ENCODE peak calls at places on chromosomes 7 and 10, in nine cellular contexts. Q, E, K, T, V, Y, R, N and L are unnamed samples.
A peak's percentile ranks its signal among the peaks of the same experiment; 100 is the strongest.

GRCh38 chr10:6145414-6145978 is 56.7 kb downstream of the RBM17 start:
- DNase-seq in Q (no peak), E (peak; percentile 75), K (no peak), T (peak; percentile 31), V (no peak), Y (no peak), R (peak; percentile 61), N (no peak), L (no peak)

GRCh38 chr10:43683451-43684197 is 34.9 kb upstream of the ZNF32 start:
- DNase-seq in Q (no peak), E (no peak), K (no peak), T (no peak), V (no peak), Y (peak; percentile 19), R (peak; percentile 71), N (no peak), L (no peak)

GRCh38 chr7:122006687-122007086 is 133.7 kb downstream of the PTPRZ1 start:
- DNase-seq in Q (no peak), E (no peak), K (peak; percentile 20), T (no peak), V (peak; percentile 88), Y (no peak), R (no peak), N (no peak), L (no peak)

GRCh38 chr7:66336760-66337159 is 131.6 kb downstream of the TPST1 start:
- DNase-seq in Q (no peak), E (no peak), K (no peak), T (no peak), V (no peak), Y (no peak), R (no peak), N (no peak), L (no peak)

GRCh38 chr10:48901152-48901705 is 38.4 kb downstream of the LRRC18 start:
- DNase-seq in Q (no peak), E (no peak), K (peak; percentile 11), T (no peak), V (no peak), Y (no peak), R (no peak), N (no peak), L (no peak)

GRCh38 chr10:7545256-7545655 is 121.5 kb downstream of the ITIH5 start:
- DNase-seq in Q (peak; percentile 77), E (no peak), K (no peak), T (no peak), V (no peak), Y (no peak), R (no peak), N (no peak), L (no peak)

GRCh38 chr10:48447356-48448215 is 141.1 kb downstream of the MAPK8 start:
- DNase-seq in Q (no peak), E (no peak), K (no peak), T (no peak), V (no peak), Y (no peak), R (no peak), N (peak; percentile 22), L (no peak)

GRCh38 chr7:101172854-101173751 is 7.0 kb downstream of the NAT16 start:
- DNase-seq in Q (peak; percentile 65), E (peak; percentile 95), K (peak; percentile 87), T (peak; percentile 74), V (peak; percentile 68), Y (no peak), R (peak; percentile 18), N (peak; percentile 85), L (peak; percentile 70)

GRCh38 chr7:100682228-100682741 is 8.7 kb downstream of the GNB2 start:
- DNase-seq in Q (no peak), E (peak; percentile 58), K (peak; percentile 36), T (no peak), V (peak; percentile 29), Y (no peak), R (no peak), N (no peak), L (peak; percentile 43)

GRCh38 chr10:95121904-95122303 is 52.6 kb upstream of the CYP2C8 start:
- DNase-seq in Q (peak; percentile 80), E (no peak), K (peak; percentile 18), T (no peak), V (no peak), Y (peak; percentile 74), R (no peak), N (no peak), L (no peak)

GRCh38 chr10:103192451-103193106 is 493 bp downstream of the NT5C2 start:
- DNase-seq in Q (peak; percentile 85), E (peak; percentile 84), K (peak; percentile 76), T (peak; percentile 82), V (peak; percentile 60), Y (peak; percentile 72), R (peak; percentile 68), N (peak; percentile 82), L (peak; percentile 63)

GRCh38 chr7:33707427-33707826 is 197.9 kb upstream of the BMPER start:
- DNase-seq in Q (peak; percentile 37), E (no peak), K (no peak), T (no peak), V (no peak), Y (no peak), R (no peak), N (no peak), L (no peak)

GRCh38 chr7:41979834-41980307 is 257.1 kb downstream of the GLI3 start:
- DNase-seq in Q (peak; percentile 87), E (no peak), K (peak; percentile 48), T (no peak), V (peak; percentile 27), Y (peak; percentile 3), R (peak; percentile 37), N (no peak), L (peak; percentile 25)

GRCh38 chr10:7192831-7193348 is 217.9 kb downstream of the SFMBT2 start:
- DNase-seq in Q (no peak), E (no peak), K (no peak), T (no peak), V (no peak), Y (no peak), R (no peak), N (no peak), L (no peak)

GRCh38 chr7:116209561-116210070 is 723 bp upstream of the TES start:
- DNase-seq in Q (no peak), E (no peak), K (no peak), T (no peak), V (peak; percentile 22), Y (no peak), R (no peak), N (no peak), L (no peak)

GRCh38 chr7:50352282-50352681 is 47.8 kb downstream of the IKZF1 start:
- DNase-seq in Q (no peak), E (no peak), K (no peak), T (no peak), V (no peak), Y (no peak), R (no peak), N (no peak), L (no peak)

GRCh38 chr7:23471090-23471859 is 984 bp upstream of the IGF2BP3 start:
- DNase-seq in Q (peak; percentile 82), E (peak; percentile 57), K (peak; percentile 67), T (peak; percentile 17), V (no peak), Y (peak; percentile 83), R (peak; percentile 92), N (no peak), L (peak; percentile 53)

DNA sequence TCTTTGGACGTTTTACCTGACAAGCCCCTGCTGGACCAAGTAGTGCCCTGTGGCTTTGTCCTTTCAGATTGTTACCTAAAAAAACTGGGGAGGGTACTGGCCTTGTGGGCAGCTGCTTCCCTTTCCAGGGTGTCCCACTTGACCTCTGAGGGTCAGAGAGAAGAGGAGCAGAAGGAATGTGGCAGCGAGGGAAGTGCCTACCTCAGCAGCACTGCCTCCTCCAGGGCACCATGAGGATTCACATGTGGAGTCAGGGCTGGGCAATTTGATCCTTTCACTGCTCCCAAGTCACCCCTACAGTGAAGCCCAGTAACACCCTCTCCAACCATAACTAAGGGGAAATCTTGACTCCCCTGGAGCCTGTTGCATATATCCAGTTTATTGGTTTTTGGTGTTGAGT is 64.6 kb downstream of the ITGB1 start:
- DNase-seq in Q (no peak), E (no peak), K (peak; percentile 14), T (no peak), V (no peak), Y (peak; percentile 3), R (peak; percentile 57), N (no peak), L (no peak)
- TF ChIP-seq CTCF in Q (no peak), E (no peak), K (no peak), T (no peak), V (peak; percentile 33), Y (no peak), R (no peak), N (no peak), L (peak; percentile 29)

GRCh38 chr7:70810558-70811139 is 321.3 kb upstream of the GALNT17 start:
- DNase-seq in Q (no peak), E (no peak), K (no peak), T (no peak), V (no peak), Y (peak; percentile 39), R (no peak), N (no peak), L (no peak)

GRCh38 chr7:70808876-70809275 is 323.1 kb upstream of the GALNT17 start:
- DNase-seq in Q (no peak), E (no peak), K (no peak), T (no peak), V (no peak), Y (no peak), R (no peak), N (no peak), L (no peak)

GRCh38 chr7:70807650-70808049 is 324.3 kb upstream of the GALNT17 start:
- DNase-seq in Q (no peak), E (no peak), K (no peak), T (no peak), V (no peak), Y (no peak), R (peak; percentile 44), N (no peak), L (no peak)

DNA sequence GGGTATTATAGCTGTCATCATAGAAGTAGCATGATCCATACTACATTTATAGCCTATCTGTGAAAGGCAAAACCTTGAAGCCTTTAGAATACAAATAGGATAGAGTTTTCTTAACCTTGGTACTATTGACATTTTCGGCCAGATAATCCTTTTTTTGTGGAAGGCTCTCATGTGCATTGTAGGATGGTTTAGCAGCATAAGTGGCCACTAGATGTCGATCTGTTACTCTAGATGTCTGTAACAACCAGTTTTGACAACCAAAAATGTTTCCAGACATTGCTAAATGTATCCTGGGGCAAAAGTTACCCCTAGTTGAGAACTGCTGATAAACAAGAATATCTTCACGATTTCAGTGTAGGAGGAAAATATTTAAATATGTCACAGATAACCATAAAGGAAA is 319.4 kb upstream of the GALNT17 start:
- DNase-seq in Q (no peak), E (no peak), K (no peak), T (no peak), V (no peak), Y (peak; percentile 17), R (no peak), N (no peak), L (no peak)
- TF ChIP-seq CTCF in Q (no peak), E (no peak), K (no peak), T (no peak), V (peak; percentile 16), Y (peak; percentile 51), R (no peak), N (no peak), L (no peak)

GRCh38 chr7:157139142-157140117 is 704 bp downstream of the UBE3C start:
- DNase-seq in Q (peak; percentile 10), E (peak; percentile 80), K (peak; percentile 24), T (peak; percentile 57), V (peak; percentile 39), Y (no peak), R (peak; percentile 52), N (peak; percentile 67), L (peak; percentile 10)
- TF ChIP-seq CTCF in Q (no peak), E (no peak), K (no peak), T (no peak), V (no peak), Y (no peak), R (no peak), N (no peak), L (no peak)

GRCh38 chr10:14563359-14563758 is 211.3 kb downstream of the FAM107B start:
- DNase-seq in Q (no peak), E (no peak), K (no peak), T (no peak), V (no peak), Y (no peak), R (no peak), N (no peak), L (no peak)
- TF ChIP-seq CTCF in Q (no peak), E (no peak), K (no peak), T (no peak), V (no peak), Y (no peak), R (no peak), N (no peak), L (no peak)